ENCODE peak calls at places on chromosomes 11 and 22, in eight cellular contexts. One of them, this sample, is unnamed.

GRCh38 chr11:64141081-64141783 is 24.7 kb downstream of the MACROD1 start:
- DNase-seq in AG04450: no peak
- DNase-seq in mesendoderm: no peak
- DNase-seq in GM23248: no peak
- DNase-seq in cardiac muscle cell: no peak
- DNase-seq in right lobe of liver: no peak
- DNase-seq in H1: no peak
- DNase-seq in heart left ventricle: no peak
- DNase-seq in this sample: no peak

GRCh38 chr22:20514658-20515406 is 7.4 kb downstream of the MED15 start:
- DNase-seq in H1: no peak
- DNase-seq in cardiac muscle cell: no peak
- DNase-seq in GM23248: peak; percentile 97
- DNase-seq in heart left ventricle: no peak
- DNase-seq in right lobe of liver: no peak
- DNase-seq in AG04450: peak; percentile 63
- DNase-seq in mesendoderm: no peak
- DNase-seq in this sample: peak; percentile 47

GRCh38 chr22:50049299-50050195 is 8.6 kb downstream of the TTLL8 start:
- DNase-seq in GM23248: no peak
- DNase-seq in heart left ventricle: peak; percentile 19
- DNase-seq in cardiac muscle cell: no peak
- DNase-seq in H1: no peak
- DNase-seq in mesendoderm: no peak
- DNase-seq in right lobe of liver: peak; percentile 11
- DNase-seq in AG04450: no peak
- DNase-seq in this sample: peak; percentile 15

GRCh38 chr22:31082606-31083376 is 1.7 kb downstream of the SMTN start:
- DNase-seq in cardiac muscle cell: peak; percentile 61
- DNase-seq in GM23248: peak; percentile 87
- DNase-seq in mesendoderm: peak; percentile 79
- DNase-seq in heart left ventricle: peak; percentile 86
- DNase-seq in H1: peak; percentile 79
- DNase-seq in right lobe of liver: peak; percentile 74
- DNase-seq in AG04450: no peak
- DNase-seq in this sample: peak; percentile 88

GRCh38 chr22:19744350-19745006 is 16.1 kb upstream of the TBX1 start:
- DNase-seq in AG04450: no peak
- DNase-seq in heart left ventricle: no peak
- DNase-seq in right lobe of liver: no peak
- DNase-seq in H1: no peak
- DNase-seq in GM23248: no peak
- DNase-seq in cardiac muscle cell: no peak
- DNase-seq in mesendoderm: no peak
- DNase-seq in this sample: no peak

GRCh38 chr11:83088965-83089364 is 17.3 kb upstream of the RAB30 start:
- DNase-seq in heart left ventricle: no peak
- DNase-seq in cardiac muscle cell: no peak
- DNase-seq in right lobe of liver: no peak
- DNase-seq in AG04450: no peak
- DNase-seq in GM23248: no peak
- DNase-seq in H1: no peak
- DNase-seq in mesendoderm: peak; percentile 9
- DNase-seq in this sample: no peak

GRCh38 chr11:62352355-62353336 is 15.4 kb downstream of the ASRGL1 start:
- DNase-seq in GM23248: no peak
- DNase-seq in heart left ventricle: no peak
- DNase-seq in right lobe of liver: no peak
- DNase-seq in H1: no peak
- DNase-seq in cardiac muscle cell: no peak
- DNase-seq in AG04450: no peak
- DNase-seq in mesendoderm: no peak
- DNase-seq in this sample: no peak

GRCh38 chr11:14193644-14194043 is 165.3 kb downstream of the RRAS2 start:
- DNase-seq in GM23248: no peak
- DNase-seq in AG04450: no peak
- DNase-seq in H1: no peak
- DNase-seq in cardiac muscle cell: no peak
- DNase-seq in heart left ventricle: no peak
- DNase-seq in mesendoderm: peak; percentile 19
- DNase-seq in right lobe of liver: no peak
- DNase-seq in this sample: no peak

GRCh38 chr11:46039990-46040389 is 81.3 kb downstream of the PHF21A start:
- DNase-seq in mesendoderm: no peak
- DNase-seq in right lobe of liver: no peak
- DNase-seq in heart left ventricle: no peak
- DNase-seq in GM23248: peak; percentile 69
- DNase-seq in AG04450: no peak
- DNase-seq in cardiac muscle cell: no peak
- DNase-seq in H1: no peak
- DNase-seq in this sample: no peak

GRCh38 chr11:118635237-118635591 is 27.8 kb downstream of the PHLDB1 start:
- DNase-seq in right lobe of liver: no peak
- DNase-seq in GM23248: no peak
- DNase-seq in H1: no peak
- DNase-seq in AG04450: no peak
- DNase-seq in heart left ventricle: no peak
- DNase-seq in cardiac muscle cell: peak; percentile 39
- DNase-seq in mesendoderm: no peak
- DNase-seq in this sample: peak; percentile 59

GRCh38 chr11:114285599-114285998 is 10.6 kb upstream of the NNMT start:
- DNase-seq in AG04450: no peak
- DNase-seq in heart left ventricle: no peak
- DNase-seq in right lobe of liver: no peak
- DNase-seq in H1: peak; percentile 35
- DNase-seq in cardiac muscle cell: no peak
- DNase-seq in mesendoderm: peak; percentile 88
- DNase-seq in GM23248: peak; percentile 84
- DNase-seq in this sample: no peak

GRCh38 chr11:87056091-87056490 is 18.4 kb downstream of the TMEM135 start:
- DNase-seq in heart left ventricle: no peak
- DNase-seq in AG04450: no peak
- DNase-seq in GM23248: no peak
- DNase-seq in H1: no peak
- DNase-seq in cardiac muscle cell: no peak
- DNase-seq in right lobe of liver: no peak
- DNase-seq in mesendoderm: no peak
- DNase-seq in this sample: no peak

GRCh38 chr11:35272391-35272821 is 133.4 kb downstream of the CD44 start:
- DNase-seq in cardiac muscle cell: no peak
- DNase-seq in GM23248: no peak
- DNase-seq in AG04450: no peak
- DNase-seq in mesendoderm: no peak
- DNase-seq in right lobe of liver: no peak
- DNase-seq in heart left ventricle: no peak
- DNase-seq in H1: no peak
- DNase-seq in this sample: no peak

GRCh38 chr11:67273260-67273990 is 7.2 kb downstream of the GRK2 start:
- DNase-seq in H1: no peak
- DNase-seq in AG04450: no peak
- DNase-seq in mesendoderm: no peak
- DNase-seq in heart left ventricle: peak; percentile 60
- DNase-seq in cardiac muscle cell: no peak
- DNase-seq in right lobe of liver: peak; percentile 25
- DNase-seq in GM23248: no peak
- DNase-seq in this sample: peak; percentile 29

GRCh38 chr11:94310191-94310875 is 6.0 kb downstream of the IZUMO1R start:
- DNase-seq in AG04450: no peak
- DNase-seq in mesendoderm: no peak
- DNase-seq in right lobe of liver: no peak
- DNase-seq in H1: no peak
- DNase-seq in heart left ventricle: no peak
- DNase-seq in cardiac muscle cell: no peak
- DNase-seq in GM23248: no peak
- DNase-seq in this sample: no peak

GRCh38 chr11:44611088-44611487 is 45.6 kb downstream of the CD82 start:
- DNase-seq in GM23248: peak; percentile 44
- DNase-seq in right lobe of liver: no peak
- DNase-seq in mesendoderm: peak; percentile 26
- DNase-seq in cardiac muscle cell: no peak
- DNase-seq in H1: no peak
- DNase-seq in heart left ventricle: no peak
- DNase-seq in AG04450: no peak
- DNase-seq in this sample: no peak

GRCh38 chr22:42951093-42951710 is 63.7 kb downstream of the PACSIN2 start:
- DNase-seq in right lobe of liver: no peak
- DNase-seq in cardiac muscle cell: no peak
- DNase-seq in heart left ventricle: no peak
- DNase-seq in GM23248: no peak
- DNase-seq in mesendoderm: no peak
- DNase-seq in AG04450: no peak
- DNase-seq in H1: no peak
- DNase-seq in this sample: no peak

GRCh38 chr11:66081505-66081904 is 11.4 kb downstream of the PACS1 start:
- DNase-seq in right lobe of liver: peak; percentile 39
- DNase-seq in heart left ventricle: peak; percentile 50
- DNase-seq in mesendoderm: no peak
- DNase-seq in AG04450: no peak
- DNase-seq in H1: no peak
- DNase-seq in cardiac muscle cell: no peak
- DNase-seq in GM23248: peak; percentile 29
- DNase-seq in this sample: no peak

GRCh38 chr11:65432686-65433582 is 10.3 kb downstream of the NEAT1 start:
- DNase-seq in heart left ventricle: no peak
- DNase-seq in right lobe of liver: no peak
- DNase-seq in AG04450: no peak
- DNase-seq in mesendoderm: peak; percentile 59
- DNase-seq in GM23248: peak; percentile 62
- DNase-seq in cardiac muscle cell: peak; percentile 38
- DNase-seq in H1: no peak
- DNase-seq in this sample: no peak

GRCh38 chr22:29716814-29717213 is 3.0 kb upstream of the CABP7 start:
- DNase-seq in H1: peak; percentile 86
- DNase-seq in mesendoderm: peak; percentile 90
- DNase-seq in heart left ventricle: peak; percentile 54
- DNase-seq in AG04450: peak; percentile 45
- DNase-seq in GM23248: peak; percentile 82
- DNase-seq in cardiac muscle cell: peak; percentile 91
- DNase-seq in right lobe of liver: peak; percentile 57
- DNase-seq in this sample: peak; percentile 68

GRCh38 chr11:126318642-126319373 is 14.9 kb downstream of the DCPS start:
- DNase-seq in mesendoderm: no peak
- DNase-seq in heart left ventricle: peak; percentile 73
- DNase-seq in right lobe of liver: no peak
- DNase-seq in AG04450: peak; percentile 88
- DNase-seq in GM23248: peak; percentile 98
- DNase-seq in H1: no peak
- DNase-seq in cardiac muscle cell: no peak
- DNase-seq in this sample: peak; percentile 71
- H3K4me3 ChIP-seq in mesendoderm: no peak overlapping the region
- H3K4me3 ChIP-seq in heart left ventricle: peak overlapping the region; percentile 44
- H3K4me3 ChIP-seq in right lobe of liver: no peak overlapping the region
- H3K4me3 ChIP-seq in AG04450: peak overlapping the region; percentile 49
- H3K4me3 ChIP-seq in GM23248: peak overlapping the region; percentile 67
- H3K4me3 ChIP-seq in H1: no peak overlapping the region
- H3K4me3 ChIP-seq in cardiac muscle cell: no peak overlapping the region
- H3K4me3 ChIP-seq in this sample: no peak overlapping the region

DNA sequence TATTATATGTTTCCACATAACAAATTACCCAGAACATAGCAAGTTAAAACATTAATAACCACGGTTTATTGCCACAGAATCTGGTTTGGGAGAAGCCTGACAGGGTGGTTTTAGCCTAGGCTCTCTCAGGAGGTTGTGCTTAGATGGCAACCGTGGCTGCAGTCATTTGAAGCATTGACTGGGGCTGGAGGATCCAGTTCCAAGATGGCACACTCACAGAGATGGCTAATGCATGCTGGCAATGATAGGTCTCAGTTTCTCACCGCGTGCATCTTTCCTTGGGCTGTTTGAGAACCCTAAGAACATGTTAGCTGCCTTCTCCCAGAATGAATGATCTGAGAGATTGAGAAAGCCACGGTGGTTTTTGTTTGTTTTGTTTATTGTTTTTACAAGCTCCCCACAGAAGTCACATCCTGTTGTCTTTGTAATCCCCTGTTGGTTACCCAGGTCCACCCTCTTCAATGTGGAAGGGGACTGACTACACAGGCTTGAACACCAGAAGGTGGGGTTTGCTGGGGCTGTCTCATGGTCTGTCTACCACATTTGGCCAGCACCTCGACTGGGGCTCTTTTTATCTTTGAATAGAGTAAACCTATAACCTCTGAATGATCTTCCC is 36.6 kb upstream of the GRAMD1B start:
- DNase-seq in AG04450: no peak
- DNase-seq in H1: no peak
- DNase-seq in GM23248: no peak
- DNase-seq in right lobe of liver: no peak
- DNase-seq in mesendoderm: peak; percentile 37
- DNase-seq in heart left ventricle: no peak
- DNase-seq in cardiac muscle cell: no peak
- DNase-seq in this sample: no peak
- H3K27ac ChIP-seq in AG04450: no peak overlapping the region
- H3K27ac ChIP-seq in H1: no peak overlapping the region
- H3K27ac ChIP-seq in GM23248: no peak overlapping the region
- H3K27ac ChIP-seq in right lobe of liver: no peak overlapping the region
- H3K27ac ChIP-seq in mesendoderm: no peak overlapping the region
- H3K27ac ChIP-seq in heart left ventricle: no peak overlapping the region
- H3K27ac ChIP-seq in cardiac muscle cell: no peak overlapping the region
- H3K27ac ChIP-seq in this sample: no peak overlapping the region

DNA sequence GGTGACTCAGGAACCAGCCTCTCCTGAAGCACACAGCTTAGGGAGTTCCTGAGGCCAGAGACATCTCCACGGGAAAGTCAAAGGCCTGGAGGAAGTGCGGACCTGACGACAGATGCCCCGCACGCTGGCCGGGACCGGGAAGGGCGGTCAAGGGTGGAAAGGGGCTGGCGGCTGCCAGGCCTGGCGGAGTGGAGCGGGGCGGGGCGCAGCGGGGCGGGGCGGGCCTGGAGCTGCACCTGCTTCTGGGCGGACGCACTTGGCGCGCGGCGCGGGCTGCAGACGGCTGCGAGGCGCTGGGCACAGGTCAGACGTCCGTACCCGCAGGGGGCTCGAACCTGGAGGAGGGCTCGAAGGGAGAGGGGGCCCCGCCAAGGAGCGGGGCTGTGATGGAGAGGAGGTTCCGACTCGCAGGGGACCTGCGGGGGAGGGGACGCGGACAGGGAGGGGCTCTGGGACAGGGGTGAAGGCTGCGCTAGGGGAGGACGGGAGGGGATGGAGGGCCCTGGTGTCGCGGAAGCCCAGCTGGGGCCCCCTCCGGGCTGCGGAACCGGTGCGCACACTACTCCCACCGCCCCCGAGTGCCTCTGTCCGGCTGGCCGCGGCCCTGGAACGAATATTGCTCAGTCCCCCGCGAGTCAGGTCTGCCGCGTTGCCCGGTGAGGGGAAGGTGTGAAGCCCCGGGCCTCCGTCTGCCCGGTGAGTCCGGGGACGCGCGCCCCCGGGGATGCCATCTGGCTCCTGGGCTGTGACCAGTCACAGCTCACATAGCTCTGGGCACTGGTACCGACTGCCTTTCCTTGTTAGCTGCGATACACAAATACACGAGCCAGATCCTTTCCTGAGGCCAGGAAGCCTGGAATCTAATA is at the start of gene TMEM45B:
- DNase-seq in heart left ventricle: no peak
- DNase-seq in mesendoderm: peak; percentile 14
- DNase-seq in H1: peak; percentile 78
- DNase-seq in right lobe of liver: peak; percentile 83
- DNase-seq in GM23248: no peak
- DNase-seq in AG04450: no peak
- DNase-seq in cardiac muscle cell: peak; percentile 26
- DNase-seq in this sample: peak; percentile 46
- H3K4me3 ChIP-seq in heart left ventricle: no peak within 1 kb of the TSS
- H3K4me3 ChIP-seq in mesendoderm: no peak within 1 kb of the TSS
- H3K4me3 ChIP-seq in H1: peak within 1 kb of the TSS; percentile 43
- H3K4me3 ChIP-seq in right lobe of liver: peak within 1 kb of the TSS; percentile 60
- H3K4me3 ChIP-seq in GM23248: no peak within 1 kb of the TSS
- H3K4me3 ChIP-seq in AG04450: no peak within 1 kb of the TSS
- H3K4me3 ChIP-seq in cardiac muscle cell: peak within 1 kb of the TSS; percentile 27
- H3K4me3 ChIP-seq in this sample: peak within 1 kb of the TSS; percentile 23

GRCh38 chr11:112293614-112294013 is 33.0 kb upstream of the PLET1 start:
- DNase-seq in right lobe of liver: no peak
- DNase-seq in H1: no peak
- DNase-seq in mesendoderm: no peak
- DNase-seq in AG04450: no peak
- DNase-seq in GM23248: no peak
- DNase-seq in heart left ventricle: peak; percentile 69
- DNase-seq in cardiac muscle cell: no peak
- DNase-seq in this sample: no peak
- H3K27ac ChIP-seq in right lobe of liver: no peak overlapping the region
- H3K27ac ChIP-seq in H1: no peak overlapping the region
- H3K27ac ChIP-seq in mesendoderm: no peak overlapping the region
- H3K27ac ChIP-seq in AG04450: peak overlapping the region; percentile 58
- H3K27ac ChIP-seq in GM23248: peak overlapping the region; percentile 83
- H3K27ac ChIP-seq in heart left ventricle: peak overlapping the region; percentile 81
- H3K27ac ChIP-seq in cardiac muscle cell: no peak overlapping the region
- H3K27ac ChIP-seq in this sample: peak overlapping the region; percentile 77

This sample was measured in right cardiac atrium.